ENCODE peak calls at places on chromosomes 16 and 17, in ten cellular contexts. I is colonic mucosa, L is OCI-LY7, A is tibial artery, E is sigmoid colon, U is left ventricle myocardium inferior, C is GM12878, T is lung, H is psoas muscle, D is gastrocnemius medialis. M is an unnamed sample.

GRCh38 chr17:57522436-57523005 is 222.6 kb downstream of the CCDC182 start:
- DNase-seq in A (no peak), L (no peak), E (no peak), H (no peak), T (no peak), C (no peak), U (no peak), D (no peak), I (no peak), M (no peak)

GRCh38 chr16:68563631-68564366 is 24.7 kb downstream of the ZFP90 start:
- DNase-seq in H (no peak), C (no peak), D (no peak), T (no peak), E (no peak), L (no peak), U (no peak), I (no peak), A (no peak), M (no peak)

GRCh38 chr16:51237207-51237606 is 86.1 kb upstream of the SALL1 start:
- DNase-seq in T (no peak), A (no peak), E (no peak), C (no peak), D (no peak), L (no peak), I (no peak), H (no peak), U (no peak), M (no peak)

GRCh38 chr16:73057369-73058210 is 9.7 kb upstream of the ZFHX3 start:
- DNase-seq in U (peak; percentile 48), L (peak; percentile 56), E (no peak), A (no peak), C (no peak), I (no peak), T (no peak), D (no peak), H (peak; percentile 55), M (no peak)

GRCh38 chr16:2482181-2483107 is 7.5 kb downstream of the TBC1D24 start:
- DNase-seq in I (no peak), A (peak; percentile 55), U (peak; percentile 60), T (no peak), C (no peak), H (peak; percentile 78), E (peak; percentile 93), D (peak; percentile 53), L (no peak), M (no peak)

GRCh38 chr17:77882481-77883212 is 75.9 kb upstream of the TNRC6C start:
- DNase-seq in A (peak; percentile 48), T (no peak), H (peak; percentile 46), U (peak; percentile 73), L (peak; percentile 83), E (peak; percentile 77), D (no peak), I (peak; percentile 51), C (peak; percentile 60), M (no peak)

GRCh38 chr16:12994402-12994801 is 93.0 kb downstream of the SHISA9 start:
- DNase-seq in E (no peak), H (no peak), C (no peak), A (no peak), D (no peak), T (no peak), U (no peak), L (no peak), I (no peak), M (no peak)

GRCh38 chr16:75322706-75323105 is 71.3 kb upstream of the BCAR1 start:
- DNase-seq in I (no peak), A (no peak), H (no peak), C (no peak), E (no peak), T (no peak), L (no peak), U (no peak), D (no peak), M (no peak)

GRCh38 chr16:49910761-49911160 is 54.8 kb upstream of the ZNF423 start:
- DNase-seq in D (no peak), E (no peak), C (no peak), A (no peak), H (no peak), U (no peak), L (no peak), I (no peak), T (no peak), M (no peak)

GRCh38 chr16:58644108-58644507 is 14.5 kb upstream of the CNOT1 start:
- DNase-seq in I (no peak), U (no peak), T (no peak), H (no peak), A (no peak), D (no peak), C (no peak), E (no peak), L (no peak), M (no peak)

GRCh38 chr17:28961391-28961790 is 10.1 kb upstream of the PHF12 start:
- DNase-seq in D (no peak), C (no peak), E (peak; percentile 27), H (no peak), I (no peak), T (no peak), U (no peak), L (no peak), A (no peak), M (no peak)

GRCh38 chr16:72050769-72051464 is 3.4 kb upstream of the HP start:
- DNase-seq in H (peak; percentile 37), D (peak; percentile 78), L (no peak), A (no peak), T (peak; percentile 38), U (no peak), C (no peak), E (no peak), I (no peak), M (no peak)

GRCh38 chr16:20348365-20349185 is 3.9 kb downstream of the UMOD start:
- DNase-seq in A (no peak), C (no peak), T (no peak), L (no peak), U (no peak), D (no peak), E (no peak), H (no peak), I (peak; percentile 25), M (no peak)
- TF ChIP-seq CTCF in A (peak; percentile 34), C (no peak), T (no peak), L (no peak), U (no peak), D (no peak), E (no peak), H (no peak), I (no peak), M (no peak)

DNA sequence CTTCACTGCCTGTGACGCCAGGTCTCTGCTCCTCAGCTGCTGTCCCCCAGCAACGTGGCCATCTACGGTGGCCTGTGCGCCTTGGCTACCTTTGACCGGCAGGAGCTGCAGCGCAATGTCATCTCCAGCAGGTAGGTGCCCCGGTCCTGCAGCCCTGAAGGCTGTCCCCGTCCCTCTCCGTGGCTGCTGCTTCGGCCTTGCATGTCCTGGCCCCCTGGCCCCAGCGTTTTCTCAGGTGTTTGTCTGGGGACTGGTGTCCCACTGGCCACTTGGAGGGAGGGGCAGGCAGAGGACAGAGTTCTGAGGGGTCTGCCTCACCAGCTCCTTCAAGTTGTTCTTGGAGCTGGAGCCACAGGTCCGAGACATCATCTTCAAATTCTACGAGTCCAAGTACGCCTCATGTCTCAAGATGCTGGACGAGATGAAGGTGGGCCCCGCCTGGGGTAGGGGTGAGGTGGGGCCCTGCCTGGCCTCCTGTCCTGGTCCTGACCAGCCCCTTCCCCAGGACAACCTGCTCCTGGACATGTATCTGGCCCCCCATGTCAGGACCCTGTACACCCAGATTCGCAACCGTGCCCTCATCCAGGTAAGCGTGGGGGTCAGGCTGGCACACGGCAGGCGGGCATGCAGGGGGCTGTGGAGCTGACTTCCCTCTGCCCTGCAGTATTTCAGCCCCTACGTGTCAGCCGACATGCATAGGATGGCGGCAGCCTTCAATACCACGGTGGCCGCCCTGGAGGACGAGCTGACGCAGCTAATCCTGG is 4.4 kb downstream of the GPS1 start:
- DNase-seq in L (no peak), E (no peak), I (no peak), H (no peak), T (no peak), U (no peak), A (no peak), D (no peak), C (no peak), M (peak; percentile 69)
- H3K36me3 ChIP-seq in L (peaks cover 79% of the 10 kb centered on the region), E (peaks cover 30% of the 10 kb centered on the region), I (peaks cover 18% of the 10 kb centered on the region), H (peaks cover 80% of the 10 kb centered on the region), T (peaks cover 5% of the 10 kb centered on the region), U (peaks cover 76% of the 10 kb centered on the region), A (peaks cover 68% of the 10 kb centered on the region), D (peaks cover 74% of the 10 kb centered on the region), C (peaks cover 33% of the 10 kb centered on the region), M (peaks cover 76% of the 10 kb centered on the region)

GRCh38 chr17:41057547-41057946 is 2.4 kb downstream of the KRTAP2-3 start:
- DNase-seq in L (no peak), H (no peak), D (no peak), E (no peak), U (no peak), I (no peak), C (no peak), T (no peak), A (no peak), M (no peak)
- TF ChIP-seq CTCF in L (no peak), H (no peak), D (no peak), E (no peak), U (no peak), I (no peak), C (no peak), T (no peak), A (no peak), M (no peak)

GRCh38 chr16:46972429-46972970 is 974 bp downstream of the DNAJA2 start:
- DNase-seq in D (no peak), T (no peak), A (no peak), C (no peak), E (no peak), I (no peak), H (no peak), U (no peak), L (peak; percentile 60), M (no peak)
- H3K36me3 ChIP-seq in D (peaks cover 13% of the 10 kb centered on the region), T (peaks cover 12% of the 10 kb centered on the region), A (peaks cover 25% of the 10 kb centered on the region), C (peaks cover 3% of the 10 kb centered on the region), E (peaks cover 6% of the 10 kb centered on the region), I (peaks cover 19% of the 10 kb centered on the region), H (peaks cover 40% of the 10 kb centered on the region), U (peaks cover 38% of the 10 kb centered on the region), L (peaks cover 50% of the 10 kb centered on the region), M (peaks cover 46% of the 10 kb centered on the region)

GRCh38 chr17:2094891-2095535 is 40.1 kb downstream of the HIC1 start:
- DNase-seq in L (peak; percentile 27), E (peak; percentile 81), C (no peak), T (peak; percentile 78), A (peak; percentile 59), H (no peak), U (peak; percentile 75), I (no peak), D (no peak), M (no peak)
- TF ChIP-seq CTCF in L (peak; percentile 52), E (peak; percentile 67), C (peak; percentile 68), T (peak; percentile 13), A (peak; percentile 85), H (peak; percentile 57), U (peak; percentile 87), I (peak; percentile 28), D (peak; percentile 58), M (peak; percentile 32)

M was measured in RWPE2.